ENCODE peak calls at places on chromosome 10, in seven cellular contexts. One of them, this sample, is unnamed.

GRCh38 chr10:114687459-114687858 is 29.4 kb upstream of the ABLIM1 start:
- DNase-seq in cardiac muscle cell: no peak
- DNase-seq in frontal cortex: no peak
- DNase-seq in neural crest cell: no peak
- DNase-seq in GF-D8: no peak
- DNase-seq in EL: no peak
- DNase-seq in substantia nigra: no peak
- DNase-seq in this sample: no peak

GRCh38 chr10:2210083-2210482 is 472.8 kb upstream of the ADARB2 start:
- DNase-seq in cardiac muscle cell: no peak
- DNase-seq in frontal cortex: no peak
- DNase-seq in neural crest cell: no peak
- DNase-seq in GF-D8: no peak
- DNase-seq in EL: no peak
- DNase-seq in substantia nigra: no peak
- DNase-seq in this sample: no peak

GRCh38 chr10:60403168-60403873 is 13.6 kb upstream of the ANK3 start:
- DNase-seq in cardiac muscle cell: no peak
- DNase-seq in frontal cortex: no peak
- DNase-seq in neural crest cell: no peak
- DNase-seq in GF-D8: no peak
- DNase-seq in EL: no peak
- DNase-seq in substantia nigra: no peak
- DNase-seq in this sample: no peak

GRCh38 chr10:12750526-12751201 is 250.8 kb downstream of the CCDC3 start:
- DNase-seq in cardiac muscle cell: no peak
- DNase-seq in frontal cortex: no peak
- DNase-seq in neural crest cell: no peak
- DNase-seq in GF-D8: no peak
- DNase-seq in EL: no peak
- DNase-seq in substantia nigra: no peak
- DNase-seq in this sample: no peak

GRCh38 chr10:67657775-67658174 is 38.2 kb downstream of the CTNNA3 start:
- DNase-seq in cardiac muscle cell: peak
- DNase-seq in frontal cortex: no peak
- DNase-seq in neural crest cell: no peak
- DNase-seq in GF-D8: no peak
- DNase-seq in EL: no peak
- DNase-seq in substantia nigra: peak
- DNase-seq in this sample: no peak

GRCh38 chr10:36301539-36301938 is 659.4 kb upstream of the FZD8 start:
- DNase-seq in cardiac muscle cell: no peak
- DNase-seq in frontal cortex: no peak
- DNase-seq in neural crest cell: no peak
- DNase-seq in GF-D8: no peak
- DNase-seq in EL: no peak
- DNase-seq in substantia nigra: no peak
- DNase-seq in this sample: no peak

GRCh38 chr10:80407836-80408197 is 534 bp upstream of the PRXL2A start:
- DNase-seq in cardiac muscle cell: no peak
- DNase-seq in frontal cortex: peak
- DNase-seq in neural crest cell: peak
- DNase-seq in GF-D8: no peak
- DNase-seq in EL: no peak
- DNase-seq in substantia nigra: no peak
- DNase-seq in this sample: peak

GRCh38 chr10:32141018-32141807 is 85.0 kb upstream of the KIF5B start:
- DNase-seq in cardiac muscle cell: no peak
- DNase-seq in frontal cortex: no peak
- DNase-seq in neural crest cell: no peak
- DNase-seq in GF-D8: no peak
- DNase-seq in EL: no peak
- DNase-seq in substantia nigra: no peak
- DNase-seq in this sample: no peak